ENCODE peak calls at places on chromosomes 1 and 21, in four cellular contexts. I is GM23338; S is ovary; X is CD8-positive, alpha-beta T cell. H is an unnamed sample.

GRCh38 chr1:173411835-173412742 is 65.0 kb upstream of the PRDX6 start:
- DNase-seq in I (no peak), S (peak; percentile 50), X (no peak), H (no peak)

GRCh38 chr1:66981679-66982078 is 56.9 kb downstream of the MIER1 start:
- DNase-seq in I (no peak), S (peak; percentile 24), X (peak; percentile 55), H (no peak)

GRCh38 chr1:107941123-107941522 is 23.9 kb downstream of the VAV3 start:
- DNase-seq in I (no peak), S (no peak), X (no peak), H (no peak)

GRCh38 chr1:199747984-199748383 is 279.5 kb upstream of the NR5A2 start:
- DNase-seq in I (peak; percentile 73), S (no peak), X (no peak), H (no peak)

GRCh38 chr1:210540288-210540687 is 211.6 kb downstream of the HHAT start:
- DNase-seq in I (no peak), S (no peak), X (no peak), H (no peak)

GRCh38 chr1:224736619-224737352 is 120.7 kb downstream of the CNIH3 start:
- DNase-seq in I (peak; percentile 31), S (no peak), X (no peak), H (peak; percentile 19)

GRCh38 chr1:119294728-119295127 is 73.9 kb upstream of the HAO2 start:
- DNase-seq in I (peak; percentile 64), S (no peak), X (no peak), H (no peak)

GRCh38 chr1:201582977-201583376 is 44.0 kb downstream of the NAV1 start:
- DNase-seq in I (no peak), S (no peak), X (no peak), H (no peak)

GRCh38 chr1:199612976-199613774 is 414.3 kb upstream of the NR5A2 start:
- DNase-seq in I (no peak), S (no peak), X (no peak), H (no peak)

GRCh38 chr1:156896490-156897033 is 3.0 kb downstream of the PEAR1 start:
- DNase-seq in I (peak; percentile 56), S (peak; percentile 47), X (no peak), H (no peak)

GRCh38 chr1:62689524-62689923 is 1.3 kb upstream of the DOCK7 start:
- DNase-seq in I (no peak), S (peak; percentile 12), X (no peak), H (no peak)

GRCh38 chr1:151131832-151132675 is 14.4 kb downstream of the SEMA6C start:
- DNase-seq in I (peak; percentile 69), S (peak; percentile 52), X (no peak), H (no peak)

GRCh38 chr21:21226472-21226871 is 228.3 kb downstream of the NCAM2 start:
- DNase-seq in I (no peak), S (no peak), X (no peak), H (no peak)

GRCh38 chr1:211305044-211305443 is 21.6 kb upstream of the TRAF5 start:
- DNase-seq in I (no peak), S (no peak), X (no peak), H (no peak)

GRCh38 chr1:220528679-220529529 is 968 bp downstream of the MARK1 start:
- DNase-seq in I (peak; percentile 64), S (peak; percentile 10), X (no peak), H (peak; percentile 45)

GRCh38 chr1:157766792-157767191 is 10.1 kb downstream of the FCRL2 start:
- DNase-seq in I (no peak), S (no peak), X (no peak), H (no peak)

GRCh38 chr1:240207073-240207709 is 115.5 kb downstream of the FMN2 start:
- DNase-seq in I (no peak), S (no peak), X (no peak), H (no peak)

GRCh38 chr1:202005958-202006357 is 4.4 kb upstream of the ELF3 start:
- DNase-seq in I (peak; percentile 62), S (no peak), X (no peak), H (no peak)

GRCh38 chr1:38817958-38818705 is 41.4 kb downstream of the RRAGC start:
- DNase-seq in I (peak; percentile 76), S (peak; percentile 13), X (peak; percentile 69), H (no peak)

GRCh38 chr1:95039360-95040031 is 33.3 kb downstream of the ALG14 start:
- DNase-seq in I (no peak), S (peak; percentile 13), X (no peak), H (no peak)

GRCh38 chr1:205262706-205263105 is 35.0 kb downstream of the TMCC2 start:
- DNase-seq in I (no peak), S (no peak), X (no peak), H (no peak)

GRCh38 chr1:17207046-17207445 is 2.1 kb downstream of the PADI1 start:
- DNase-seq in I (no peak), S (no peak), X (no peak), H (peak; percentile 36)

GRCh38 chr1:150820710-150821521 is 12.9 kb upstream of the CTSK start:
- DNase-seq in I (no peak), S (no peak), X (no peak), H (no peak)

GRCh38 chr1:7437608-7438395 is 333.3 kb upstream of the VAMP3 start:
- DNase-seq in I (no peak), S (no peak), X (no peak), H (no peak)

GRCh38 chr1:10911274-10912166 is 100.9 kb upstream of the TARDBP start:
- DNase-seq in I (no peak), S (no peak), X (no peak), H (no peak)

GRCh38 chr1:14565076-14565475 is 33.4 kb upstream of the KAZN start:
- DNase-seq in I (no peak), S (no peak), X (no peak), H (no peak)

GRCh38 chr21:29217818-29218252 is 80.9 kb upstream of the BACH1 start:
- DNase-seq in I (no peak), S (no peak), X (no peak), H (no peak)

GRCh38 chr1:220983877-220984635 is 104.8 kb downstream of the HLX start:
- DNase-seq in I (peak; percentile 79), S (no peak), X (no peak), H (peak; percentile 10)

DNA sequence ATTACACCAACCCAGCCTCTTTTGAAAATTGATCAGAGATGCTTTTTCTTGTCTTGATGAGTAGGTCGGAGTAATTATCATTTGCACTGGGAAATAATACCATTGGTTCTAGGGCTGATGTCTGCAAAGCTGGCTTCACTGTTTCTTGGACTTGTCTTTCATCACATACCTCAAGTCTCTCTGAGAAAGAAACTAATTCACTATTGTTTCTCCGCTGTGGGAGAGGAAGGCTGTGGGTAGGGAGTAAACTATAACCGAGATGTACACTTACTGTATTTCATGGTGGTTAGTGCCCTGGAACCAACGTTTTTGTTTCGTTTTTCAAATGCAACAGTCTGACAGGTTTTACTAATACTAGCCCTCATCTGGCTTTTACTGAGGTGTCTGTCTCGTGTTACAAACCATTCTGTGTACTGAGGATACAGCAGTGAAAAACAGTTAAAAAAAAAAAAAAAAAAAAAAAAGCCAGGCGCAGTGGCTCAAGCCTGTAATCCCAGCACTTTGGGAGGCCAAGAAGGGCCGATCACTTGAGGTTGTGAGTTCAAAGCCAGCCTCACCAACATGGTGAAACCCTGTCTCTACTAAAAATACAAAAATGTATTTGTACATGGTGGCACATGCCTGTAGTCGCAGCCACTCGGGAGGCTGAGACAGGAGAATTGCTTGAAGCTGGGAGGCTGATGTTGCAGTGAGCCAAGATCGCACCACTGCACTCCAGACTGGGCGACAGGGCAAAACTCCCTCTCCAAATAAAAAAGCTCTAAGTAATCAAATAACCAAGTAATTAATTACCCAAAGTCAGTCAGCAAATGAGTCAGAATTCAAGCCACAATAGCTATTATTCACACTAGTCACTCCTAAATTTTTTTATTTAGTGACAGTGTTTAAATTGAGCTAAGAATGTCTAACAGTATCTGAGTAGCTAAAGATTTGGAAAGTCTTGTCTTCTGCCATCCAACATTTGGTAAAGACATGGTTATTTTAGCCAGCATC is 23.3 kb downstream of the TOMM20 start:
- DNase-seq in I (no peak), S (no peak), X (peak; percentile 36), H (peak; percentile 39)
- H3K4me3 ChIP-seq in I (peak overlapping the region; percentile 52), S (no peak overlapping the region), X (no peak overlapping the region), H (no peak overlapping the region)

DNA sequence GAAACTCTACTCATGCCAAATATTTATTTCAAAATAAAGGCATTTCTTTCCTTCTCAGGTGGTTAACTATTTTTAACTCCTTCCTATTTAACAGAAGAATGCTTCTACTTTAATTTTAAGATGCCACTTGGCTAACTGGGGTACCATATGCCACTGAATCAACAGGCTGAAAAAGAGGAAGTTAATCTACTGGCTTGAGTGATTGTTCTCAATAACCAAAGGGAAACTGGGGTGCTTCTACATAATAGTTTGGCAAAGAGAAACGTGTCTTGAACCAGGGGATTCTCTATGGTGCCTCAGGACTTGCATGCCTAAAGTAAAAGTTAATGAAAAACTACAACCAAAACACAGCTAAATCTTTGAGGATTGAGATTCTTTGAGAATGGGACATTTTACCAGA is 142.6 kb downstream of the DENND1B start:
- DNase-seq in I (no peak), S (no peak), X (no peak), H (no peak)
- H3K4me1 ChIP-seq in I (peaks cover 10% of the 10 kb centered on the region), S (no peaks in the 10 kb centered on the region), X (no peaks in the 10 kb centered on the region), H (no peaks in the 10 kb centered on the region)

DNA sequence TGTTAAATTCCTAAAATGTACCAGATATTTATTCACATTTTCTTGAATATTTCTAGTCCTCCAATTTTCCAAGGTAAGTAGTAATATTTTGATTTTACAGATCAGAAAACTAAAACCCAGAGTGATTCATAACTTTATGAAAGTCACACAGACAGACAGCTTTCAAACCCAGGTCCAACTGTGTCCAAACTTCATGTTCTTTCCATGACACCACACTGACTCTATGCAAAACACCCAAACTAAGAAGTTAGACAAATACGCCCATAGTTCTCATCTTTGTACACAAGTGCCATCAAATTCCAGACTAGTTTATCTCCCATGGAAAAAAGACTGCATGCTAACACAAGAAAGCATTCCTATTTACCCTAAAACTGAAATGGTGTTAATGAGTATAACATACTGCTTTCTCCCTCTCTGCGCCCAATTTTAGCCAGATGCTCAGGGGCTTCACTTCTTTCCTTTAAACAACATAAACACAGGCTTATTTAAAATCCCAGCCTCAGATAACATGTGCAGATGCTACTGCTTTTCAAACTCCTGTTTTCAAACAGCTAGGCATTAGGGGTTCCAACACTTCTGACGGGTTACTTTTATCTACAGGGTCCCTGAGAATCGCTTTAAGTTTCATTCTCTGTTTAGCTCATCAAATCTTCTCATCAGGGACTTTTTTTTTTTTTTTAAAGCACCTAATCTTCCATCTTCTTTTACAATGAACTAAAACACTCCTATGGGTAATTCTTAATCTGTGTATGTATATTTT is 44.6 kb downstream of the WASF2 start:
- DNase-seq in I (no peak), S (no peak), X (no peak), H (peak; percentile 88)
- H3K27ac ChIP-seq in I (no peak overlapping the region), S (no peak overlapping the region), X (no peak overlapping the region), H (peak overlapping the region; percentile 58)

DNA sequence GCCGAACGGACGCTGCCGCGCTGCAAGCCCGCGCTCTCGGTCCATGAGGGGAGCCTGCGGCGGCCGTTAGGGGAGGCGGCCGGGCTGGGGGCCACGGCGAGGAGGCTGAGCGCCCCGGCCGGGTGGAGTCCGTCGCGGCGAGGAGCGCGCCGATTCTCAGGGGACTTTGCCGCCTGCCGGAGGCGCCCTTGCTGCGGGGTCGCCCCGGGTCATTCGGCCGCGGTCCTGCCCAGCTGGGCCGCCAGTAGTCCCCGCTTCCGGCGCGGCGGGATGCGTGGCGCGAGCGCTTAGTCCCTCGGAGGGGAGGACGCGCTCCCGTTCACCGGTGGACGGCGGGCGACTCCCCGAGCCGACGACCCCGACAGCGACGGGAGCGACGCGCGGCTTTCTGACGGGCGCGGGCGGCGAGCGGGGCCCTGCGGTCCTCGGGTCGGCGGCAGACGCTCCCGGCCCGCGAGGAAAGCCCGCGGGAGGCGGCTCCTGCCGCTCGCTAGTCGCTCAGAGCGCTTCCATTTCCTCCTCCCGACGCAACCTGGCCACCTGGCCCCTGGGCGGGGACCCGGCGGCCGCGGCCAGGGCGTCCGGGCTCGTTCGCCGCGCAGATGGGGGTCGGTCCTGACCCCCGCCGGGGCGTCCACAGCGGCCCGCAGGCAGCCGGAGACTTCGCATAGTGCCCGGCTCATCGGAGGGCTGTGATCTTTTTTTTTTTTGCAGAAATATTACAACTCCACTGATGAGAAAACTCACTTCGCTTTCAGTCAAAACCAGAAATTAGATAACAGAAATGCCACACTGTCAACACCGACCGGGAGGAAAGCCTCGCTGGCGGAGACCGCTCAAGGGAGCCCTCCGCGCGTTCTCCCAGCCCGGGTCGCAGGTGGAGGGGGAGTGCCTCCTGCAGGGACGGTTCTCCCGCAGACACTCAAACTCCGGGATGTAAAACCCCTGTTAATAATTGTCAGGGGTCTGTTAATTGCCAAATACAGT is 640 bp upstream of the ZBTB21 start:
- DNase-seq in I (peak; percentile 55), S (peak; percentile 37), X (peak; percentile 61), H (peak; percentile 40)
- H3K4me3 ChIP-seq in I (peak overlapping the region; percentile 82), S (peak overlapping the region; percentile 76), X (peak overlapping the region; percentile 58), H (peak overlapping the region; percentile 76)

H was measured in SJCRH30.